ENCODE peak calls at places on chromosomes 5 and 9, in nine cellular contexts. E, U, I, A, C, Y, T, X and N are unnamed samples.

GRCh38 chr9:16671591-16672137 is 198.8 kb downstream of the BNC2 start:
- DNase-seq in E (no peak), U (no peak), I (no peak), A (no peak), C (peak), Y (peak), T (no peak), X (peak), N (no peak)

GRCh38 chr5:142677212-142677611 is 8.7 kb downstream of the FGF1 start:
- DNase-seq in E (no peak), U (no peak), I (no peak), A (no peak), C (no peak), Y (no peak), T (no peak), X (no peak), N (no peak)

GRCh38 chr5:142959683-142960308 is 189.6 kb downstream of the ARHGAP26 start:
- DNase-seq in E (no peak), U (no peak), I (no peak), A (peak), C (no peak), Y (no peak), T (no peak), X (no peak), N (no peak)

GRCh38 chr5:138820695-138821094 is 54.4 kb downstream of the LRRTM2 start:
- DNase-seq in E (no peak), U (no peak), I (no peak), A (no peak), C (no peak), Y (no peak), T (no peak), X (no peak), N (no peak)

GRCh38 chr9:89929721-89930480 is 325.1 kb downstream of the GADD45G start:
- DNase-seq in E (no peak), U (no peak), I (no peak), A (no peak), C (no peak), Y (no peak), T (no peak), X (peak), N (no peak)

GRCh38 chr9:94167055-94167346 is 82.7 kb downstream of the PTPDC1 start:
- DNase-seq in E (no peak), U (no peak), I (no peak), A (no peak), C (no peak), Y (no peak), T (no peak), X (no peak), N (no peak)

GRCh38 chr5:1536298-1537165 is 12.8 kb upstream of the LPCAT1 start:
- DNase-seq in E (peak), U (peak), I (peak), A (no peak), C (no peak), Y (peak), T (no peak), X (peak), N (no peak)

GRCh38 chr9:14321517-14322125 is 7.7 kb upstream of the NFIB start:
- DNase-seq in E (no peak), U (no peak), I (no peak), A (no peak), C (no peak), Y (peak), T (no peak), X (no peak), N (no peak)

GRCh38 chr5:93193756-93194155 is 387.3 kb downstream of the NR2F1-AS1 start:
- DNase-seq in E (no peak), U (no peak), I (no peak), A (peak), C (peak), Y (peak), T (no peak), X (peak), N (no peak)

GRCh38 chr9:95923794-95924193 is 48.3 kb downstream of the ERCC6L2 start:
- DNase-seq in E (no peak), U (no peak), I (no peak), A (no peak), C (no peak), Y (no peak), T (no peak), X (no peak), N (no peak)

GRCh38 chr9:108347463-108348153 is 508.2 kb downstream of the ACTL7B start:
- DNase-seq in E (no peak), U (no peak), I (no peak), A (no peak), C (no peak), Y (no peak), T (no peak), X (no peak), N (no peak)